ENCODE peak calls at places on chromosome 2, in six cellular contexts. P is trophoblast cell; N is naive thymus-derived CD8-positive, alpha-beta T cell; D is cardiac muscle cell; U is NCI-H1105 treated with DMSO at 0.1 percent for 48 hours; O is spleen. R is an unnamed sample.

GRCh38 chr2:151979694-151980093 is 119.2 kb downstream of the CACNB4 start:
- DNase-seq in O (no peak), D (no peak), N (no peak), P (no peak), U (no peak), R (no peak)

GRCh38 chr2:31384351-31384750 is 30.2 kb downstream of the XDH start:
- DNase-seq in N (no peak), O (no peak), U (no peak), D (peak; percentile 90), P (no peak), R (peak; percentile 6)

GRCh38 chr2:86221066-86221684 is 21.9 kb downstream of the MRPL35 start:
- DNase-seq in D (peak; percentile 76), U (peak; percentile 32), N (peak; percentile 44), O (no peak), P (no peak), R (no peak)

GRCh38 chr2:127820080-127820668 is 9.2 kb upstream of the WDR33 start:
- DNase-seq in U (no peak), P (no peak), D (peak; percentile 15), N (no peak), O (no peak), R (peak; percentile 14)

GRCh38 chr2:4745596-4745995 is 946.6 kb upstream of the SOX11 start:
- DNase-seq in P (no peak), D (no peak), U (peak; percentile 76), N (no peak), O (no peak), R (no peak)

GRCh38 chr2:227942021-227942420 is 70.6 kb downstream of the DAW1 start:
- DNase-seq in P (no peak), O (no peak), D (no peak), U (no peak), N (no peak), R (no peak)

GRCh38 chr2:227576110-227576509 is 22.6 kb upstream of the SCYGR2 start:
- DNase-seq in N (no peak), D (no peak), U (no peak), P (no peak), O (no peak), R (no peak)

GRCh38 chr2:236840857-236841256 is 244.8 kb upstream of the COPS8 start:
- DNase-seq in U (no peak), D (no peak), N (no peak), O (no peak), P (no peak), R (no peak)

GRCh38 chr2:225010804-225011203 is 31.5 kb downstream of the DOCK10 start:
- DNase-seq in N (no peak), O (no peak), P (peak; percentile 8), U (no peak), D (peak; percentile 41), R (no peak)

GRCh38 chr2:33770023-33770422 is 170.9 kb upstream of the FAM98A start:
- DNase-seq in U (no peak), O (no peak), D (no peak), N (no peak), P (no peak), R (no peak)

GRCh38 chr2:86807462-86808275 is 17.0 kb upstream of the CD8A start:
- DNase-seq in O (peak; percentile 91), D (peak; percentile 38), U (peak; percentile 84), P (peak; percentile 96), N (peak; percentile 47), R (no peak)

GRCh38 chr2:224952942-224953657 is 89.2 kb downstream of the DOCK10 start:
- DNase-seq in P (no peak), N (no peak), U (no peak), D (no peak), O (peak; percentile 80), R (no peak)

GRCh38 chr2:52611757-52612156 is 1155.8 kb upstream of the CHAC2 start:
- DNase-seq in D (no peak), O (no peak), U (no peak), P (no peak), N (no peak), R (peak; percentile 34)

GRCh38 chr2:105612049-105612448 is 132.7 kb upstream of the NCK2 start:
- DNase-seq in P (no peak), U (no peak), O (no peak), N (no peak), D (peak; percentile 52), R (no peak)

GRCh38 chr2:105969552-105969951 is 224.5 kb downstream of the UXS1 start:
- DNase-seq in N (no peak), U (peak; percentile 13), D (peak; percentile 18), P (no peak), O (no peak), R (peak; percentile 51)

GRCh38 chr2:149725234-149725633 is 137.7 kb upstream of the MMADHC start:
- DNase-seq in N (no peak), D (no peak), P (no peak), U (no peak), O (no peak), R (no peak)

GRCh38 chr2:1671916-1672315 is 72.4 kb downstream of the PXDN start:
- DNase-seq in D (no peak), U (no peak), P (no peak), N (no peak), O (no peak), R (no peak)

GRCh38 chr2:73243884-73244570 is 9.9 kb downstream of the CCT7 start:
- DNase-seq in P (no peak), D (peak; percentile 70), N (no peak), U (peak; percentile 16), O (no peak), R (peak; percentile 15)

GRCh38 chr2:23199115-23199918 is 185.7 kb upstream of the KLHL29 start:
- DNase-seq in P (no peak), O (no peak), N (no peak), D (peak; percentile 43), U (no peak), R (no peak)

GRCh38 chr2:200728630-200729029 is 83.1 kb upstream of the BZW1 start:
- DNase-seq in P (peak; percentile 48), D (peak; percentile 96), N (no peak), O (no peak), U (peak; percentile 3), R (peak; percentile 42)

GRCh38 chr2:230842473-230842872 is 22.3 kb upstream of the ITM2C start:
- DNase-seq in U (no peak), N (no peak), O (no peak), P (no peak), D (no peak), R (no peak)

GRCh38 chr2:23568257-23569190 is 183.5 kb downstream of the KLHL29 start:
- DNase-seq in N (no peak), P (no peak), O (no peak), D (no peak), U (no peak), R (peak; percentile 57)

R was measured in OCI-M1.